ENCODE peak calls at places on chromosomes 3 and 15, in four cellular contexts. One of them, this sample, is unnamed.
A peak's percentile ranks its signal among the peaks of the same experiment; 100 is the strongest.

GRCh38 chr3:81154611-81155143 is 606.8 kb downstream of the GBE1 start:
- DNase-seq in NCI-H2029 treated with DMSO at 0.1 percent for 48 hours: no peak
- DNase-seq in left cardiac atrium: no peak
- DNase-seq in stimulated activated CD4-positive, alpha-beta T cell treated with anti-CD3 and anti-CD28 coated beads, Interleukin-2, amount 100 ng/mL, for 48 hours: no peak
- DNase-seq in this sample: no peak

GRCh38 chr3:10927551-10927950 is 65.0 kb upstream of the SLC6A1 start:
- DNase-seq in NCI-H2029 treated with DMSO at 0.1 percent for 48 hours: no peak
- DNase-seq in left cardiac atrium: peak; percentile 44
- DNase-seq in stimulated activated CD4-positive, alpha-beta T cell treated with anti-CD3 and anti-CD28 coated beads, Interleukin-2, amount 100 ng/mL, for 48 hours: no peak
- DNase-seq in this sample: no peak

GRCh38 chr3:152299243-152299976 is 30.7 kb downstream of the MBNL1 start:
- DNase-seq in NCI-H2029 treated with DMSO at 0.1 percent for 48 hours: no peak
- DNase-seq in left cardiac atrium: no peak
- DNase-seq in stimulated activated CD4-positive, alpha-beta T cell treated with anti-CD3 and anti-CD28 coated beads, Interleukin-2, amount 100 ng/mL, for 48 hours: no peak
- DNase-seq in this sample: no peak

GRCh38 chr3:19931180-19931692 is 2.8 kb downstream of the EFHB start:
- DNase-seq in NCI-H2029 treated with DMSO at 0.1 percent for 48 hours: no peak
- DNase-seq in left cardiac atrium: no peak
- DNase-seq in stimulated activated CD4-positive, alpha-beta T cell treated with anti-CD3 and anti-CD28 coated beads, Interleukin-2, amount 100 ng/mL, for 48 hours: peak; percentile 13
- DNase-seq in this sample: no peak

GRCh38 chr3:11154036-11154952 is at the start of gene HRH1:
- DNase-seq in NCI-H2029 treated with DMSO at 0.1 percent for 48 hours: no peak
- DNase-seq in left cardiac atrium: peak; percentile 54
- DNase-seq in stimulated activated CD4-positive, alpha-beta T cell treated with anti-CD3 and anti-CD28 coated beads, Interleukin-2, amount 100 ng/mL, for 48 hours: no peak
- DNase-seq in this sample: no peak

GRCh38 chr3:901953-902778 is 190.7 kb upstream of the CNTN6 start:
- DNase-seq in NCI-H2029 treated with DMSO at 0.1 percent for 48 hours: peak; percentile 21
- DNase-seq in left cardiac atrium: no peak
- DNase-seq in stimulated activated CD4-positive, alpha-beta T cell treated with anti-CD3 and anti-CD28 coated beads, Interleukin-2, amount 100 ng/mL, for 48 hours: no peak
- DNase-seq in this sample: no peak

GRCh38 chr15:40782609-40783227 is 12.9 kb downstream of the C15orf62 start:
- DNase-seq in NCI-H2029 treated with DMSO at 0.1 percent for 48 hours: peak; percentile 55
- DNase-seq in left cardiac atrium: no peak
- DNase-seq in stimulated activated CD4-positive, alpha-beta T cell treated with anti-CD3 and anti-CD28 coated beads, Interleukin-2, amount 100 ng/mL, for 48 hours: peak; percentile 74
- DNase-seq in this sample: peak; percentile 29

GRCh38 chr15:76939715-76940114 is 8.2 kb downstream of the RCN2 start:
- DNase-seq in NCI-H2029 treated with DMSO at 0.1 percent for 48 hours: no peak
- DNase-seq in left cardiac atrium: no peak
- DNase-seq in stimulated activated CD4-positive, alpha-beta T cell treated with anti-CD3 and anti-CD28 coated beads, Interleukin-2, amount 100 ng/mL, for 48 hours: no peak
- DNase-seq in this sample: no peak

GRCh38 chr3:61381745-61382392 is 130.6 kb upstream of the FHIT start:
- DNase-seq in NCI-H2029 treated with DMSO at 0.1 percent for 48 hours: no peak
- DNase-seq in left cardiac atrium: no peak
- DNase-seq in stimulated activated CD4-positive, alpha-beta T cell treated with anti-CD3 and anti-CD28 coated beads, Interleukin-2, amount 100 ng/mL, for 48 hours: no peak
- DNase-seq in this sample: no peak

GRCh38 chr15:90982135-90982534 is 12.2 kb downstream of the PRC1 start:
- DNase-seq in NCI-H2029 treated with DMSO at 0.1 percent for 48 hours: no peak
- DNase-seq in left cardiac atrium: no peak
- DNase-seq in stimulated activated CD4-positive, alpha-beta T cell treated with anti-CD3 and anti-CD28 coated beads, Interleukin-2, amount 100 ng/mL, for 48 hours: no peak
- DNase-seq in this sample: no peak

GRCh38 chr3:52524752-52525661 is 8.7 kb downstream of the NT5DC2 start:
- DNase-seq in NCI-H2029 treated with DMSO at 0.1 percent for 48 hours: no peak
- DNase-seq in left cardiac atrium: peak; percentile 63
- DNase-seq in stimulated activated CD4-positive, alpha-beta T cell treated with anti-CD3 and anti-CD28 coated beads, Interleukin-2, amount 100 ng/mL, for 48 hours: no peak
- DNase-seq in this sample: peak; percentile 1

GRCh38 chr3:113514265-113514769 is 639 bp downstream of the SPICE1 start:
- DNase-seq in NCI-H2029 treated with DMSO at 0.1 percent for 48 hours: no peak
- DNase-seq in left cardiac atrium: no peak
- DNase-seq in stimulated activated CD4-positive, alpha-beta T cell treated with anti-CD3 and anti-CD28 coated beads, Interleukin-2, amount 100 ng/mL, for 48 hours: no peak
- DNase-seq in this sample: no peak

GRCh38 chr3:174775603-174776002 is 83.5 kb upstream of the NAALADL2 start:
- DNase-seq in NCI-H2029 treated with DMSO at 0.1 percent for 48 hours: no peak
- DNase-seq in left cardiac atrium: peak; percentile 47
- DNase-seq in stimulated activated CD4-positive, alpha-beta T cell treated with anti-CD3 and anti-CD28 coated beads, Interleukin-2, amount 100 ng/mL, for 48 hours: no peak
- DNase-seq in this sample: no peak

GRCh38 chr3:69710153-69710977 is 28.9 kb upstream of the MITF start:
- DNase-seq in NCI-H2029 treated with DMSO at 0.1 percent for 48 hours: no peak
- DNase-seq in left cardiac atrium: no peak
- DNase-seq in stimulated activated CD4-positive, alpha-beta T cell treated with anti-CD3 and anti-CD28 coated beads, Interleukin-2, amount 100 ng/mL, for 48 hours: no peak
- DNase-seq in this sample: no peak

GRCh38 chr15:77709135-77709886 is 76.6 kb upstream of the LINGO1 start:
- DNase-seq in NCI-H2029 treated with DMSO at 0.1 percent for 48 hours: no peak
- DNase-seq in left cardiac atrium: no peak
- DNase-seq in stimulated activated CD4-positive, alpha-beta T cell treated with anti-CD3 and anti-CD28 coated beads, Interleukin-2, amount 100 ng/mL, for 48 hours: no peak
- DNase-seq in this sample: no peak

GRCh38 chr3:116473602-116474001 is 28.3 kb upstream of the LSAMP start:
- DNase-seq in NCI-H2029 treated with DMSO at 0.1 percent for 48 hours: no peak
- DNase-seq in left cardiac atrium: no peak
- DNase-seq in stimulated activated CD4-positive, alpha-beta T cell treated with anti-CD3 and anti-CD28 coated beads, Interleukin-2, amount 100 ng/mL, for 48 hours: no peak
- DNase-seq in this sample: no peak

GRCh38 chr15:75307778-75308390 is 25.2 kb downstream of the GOLGA6D start:
- DNase-seq in NCI-H2029 treated with DMSO at 0.1 percent for 48 hours: no peak
- DNase-seq in left cardiac atrium: no peak
- DNase-seq in stimulated activated CD4-positive, alpha-beta T cell treated with anti-CD3 and anti-CD28 coated beads, Interleukin-2, amount 100 ng/mL, for 48 hours: peak; percentile 12
- DNase-seq in this sample: peak; percentile 4

GRCh38 chr3:191217331-191217730 is 18.3 kb downstream of the OSTN start:
- DNase-seq in NCI-H2029 treated with DMSO at 0.1 percent for 48 hours: no peak
- DNase-seq in left cardiac atrium: no peak
- DNase-seq in stimulated activated CD4-positive, alpha-beta T cell treated with anti-CD3 and anti-CD28 coated beads, Interleukin-2, amount 100 ng/mL, for 48 hours: no peak
- DNase-seq in this sample: no peak

GRCh38 chr3:197465197-197465995 is 90.4 kb downstream of the BDH1 start:
- DNase-seq in NCI-H2029 treated with DMSO at 0.1 percent for 48 hours: no peak
- DNase-seq in left cardiac atrium: no peak
- DNase-seq in stimulated activated CD4-positive, alpha-beta T cell treated with anti-CD3 and anti-CD28 coated beads, Interleukin-2, amount 100 ng/mL, for 48 hours: no peak
- DNase-seq in this sample: no peak

GRCh38 chr3:61252836-61253235 is 1.6 kb upstream of the FHIT start:
- DNase-seq in NCI-H2029 treated with DMSO at 0.1 percent for 48 hours: no peak
- DNase-seq in left cardiac atrium: no peak
- DNase-seq in stimulated activated CD4-positive, alpha-beta T cell treated with anti-CD3 and anti-CD28 coated beads, Interleukin-2, amount 100 ng/mL, for 48 hours: no peak
- DNase-seq in this sample: no peak

GRCh38 chr15:51137024-51137423 is 42.3 kb upstream of the TNFAIP8L3 start:
- DNase-seq in NCI-H2029 treated with DMSO at 0.1 percent for 48 hours: no peak
- DNase-seq in left cardiac atrium: no peak
- DNase-seq in stimulated activated CD4-positive, alpha-beta T cell treated with anti-CD3 and anti-CD28 coated beads, Interleukin-2, amount 100 ng/mL, for 48 hours: no peak
- DNase-seq in this sample: no peak

GRCh38 chr3:139827833-139828232 is 107.2 kb upstream of the CLSTN2 start:
- DNase-seq in NCI-H2029 treated with DMSO at 0.1 percent for 48 hours: no peak
- DNase-seq in left cardiac atrium: no peak
- DNase-seq in stimulated activated CD4-positive, alpha-beta T cell treated with anti-CD3 and anti-CD28 coated beads, Interleukin-2, amount 100 ng/mL, for 48 hours: no peak
- DNase-seq in this sample: no peak

GRCh38 chr15:80157215-80157614 is 4.4 kb downstream of the FAH start:
- DNase-seq in NCI-H2029 treated with DMSO at 0.1 percent for 48 hours: no peak
- DNase-seq in left cardiac atrium: no peak
- DNase-seq in stimulated activated CD4-positive, alpha-beta T cell treated with anti-CD3 and anti-CD28 coated beads, Interleukin-2, amount 100 ng/mL, for 48 hours: no peak
- DNase-seq in this sample: no peak

GRCh38 chr3:148162132-148162531 is 535.6 kb upstream of the AGTR1 start:
- DNase-seq in NCI-H2029 treated with DMSO at 0.1 percent for 48 hours: no peak
- DNase-seq in left cardiac atrium: no peak
- DNase-seq in stimulated activated CD4-positive, alpha-beta T cell treated with anti-CD3 and anti-CD28 coated beads, Interleukin-2, amount 100 ng/mL, for 48 hours: no peak
- DNase-seq in this sample: no peak

GRCh38 chr15:99113547-99114271 is 8.8 kb downstream of the SYNM start:
- DNase-seq in NCI-H2029 treated with DMSO at 0.1 percent for 48 hours: no peak
- DNase-seq in left cardiac atrium: no peak
- DNase-seq in stimulated activated CD4-positive, alpha-beta T cell treated with anti-CD3 and anti-CD28 coated beads, Interleukin-2, amount 100 ng/mL, for 48 hours: no peak
- DNase-seq in this sample: no peak

GRCh38 chr3:185688808-185689207 is 102.7 kb downstream of the SENP2 start:
- DNase-seq in NCI-H2029 treated with DMSO at 0.1 percent for 48 hours: no peak
- DNase-seq in left cardiac atrium: no peak
- DNase-seq in stimulated activated CD4-positive, alpha-beta T cell treated with anti-CD3 and anti-CD28 coated beads, Interleukin-2, amount 100 ng/mL, for 48 hours: peak; percentile 4
- DNase-seq in this sample: no peak

GRCh38 chr3:39005295-39005694 is 46.4 kb downstream of the SCN11A start:
- DNase-seq in NCI-H2029 treated with DMSO at 0.1 percent for 48 hours: no peak
- DNase-seq in left cardiac atrium: no peak
- DNase-seq in stimulated activated CD4-positive, alpha-beta T cell treated with anti-CD3 and anti-CD28 coated beads, Interleukin-2, amount 100 ng/mL, for 48 hours: no peak
- DNase-seq in this sample: no peak

GRCh38 chr15:49466119-49466518 is 43.1 kb downstream of the FGF7 start:
- DNase-seq in NCI-H2029 treated with DMSO at 0.1 percent for 48 hours: no peak
- DNase-seq in left cardiac atrium: no peak
- DNase-seq in stimulated activated CD4-positive, alpha-beta T cell treated with anti-CD3 and anti-CD28 coated beads, Interleukin-2, amount 100 ng/mL, for 48 hours: no peak
- DNase-seq in this sample: no peak

GRCh38 chr15:40281057-40281850 is 1.6 kb downstream of the ANKRD63 start:
- DNase-seq in NCI-H2029 treated with DMSO at 0.1 percent for 48 hours: no peak
- DNase-seq in left cardiac atrium: no peak
- DNase-seq in stimulated activated CD4-positive, alpha-beta T cell treated with anti-CD3 and anti-CD28 coated beads, Interleukin-2, amount 100 ng/mL, for 48 hours: no peak
- DNase-seq in this sample: no peak

GRCh38 chr15:72850833-72851232 is 67.3 kb upstream of the ADPGK start:
- DNase-seq in NCI-H2029 treated with DMSO at 0.1 percent for 48 hours: no peak
- DNase-seq in left cardiac atrium: no peak
- DNase-seq in stimulated activated CD4-positive, alpha-beta T cell treated with anti-CD3 and anti-CD28 coated beads, Interleukin-2, amount 100 ng/mL, for 48 hours: no peak
- DNase-seq in this sample: no peak

GRCh38 chr3:124802702-124803101 is 72.5 kb downstream of the UMPS start:
- DNase-seq in NCI-H2029 treated with DMSO at 0.1 percent for 48 hours: no peak
- DNase-seq in left cardiac atrium: no peak
- DNase-seq in stimulated activated CD4-positive, alpha-beta T cell treated with anti-CD3 and anti-CD28 coated beads, Interleukin-2, amount 100 ng/mL, for 48 hours: no peak
- DNase-seq in this sample: no peak

GRCh38 chr3:126683069-126683468 is 21.0 kb upstream of the CHCHD6 start:
- DNase-seq in NCI-H2029 treated with DMSO at 0.1 percent for 48 hours: no peak
- DNase-seq in left cardiac atrium: no peak
- DNase-seq in stimulated activated CD4-positive, alpha-beta T cell treated with anti-CD3 and anti-CD28 coated beads, Interleukin-2, amount 100 ng/mL, for 48 hours: no peak
- DNase-seq in this sample: no peak

GRCh38 chr15:77010842-77011241 is 15.9 kb downstream of the PSTPIP1 start:
- DNase-seq in NCI-H2029 treated with DMSO at 0.1 percent for 48 hours: no peak
- DNase-seq in left cardiac atrium: no peak
- DNase-seq in stimulated activated CD4-positive, alpha-beta T cell treated with anti-CD3 and anti-CD28 coated beads, Interleukin-2, amount 100 ng/mL, for 48 hours: no peak
- DNase-seq in this sample: no peak

This sample was measured in DMS153.